ENCODE peak calls at places on chromosomes 12 and 14, in six cellular contexts. One of them, this sample, is unnamed.

GRCh38 chr12:43602738-43603137 is 50.7 kb upstream of the ADAMTS20 start:
- DNase-seq in T-helper 2 cell: no peak
- DNase-seq in NCI-H2081 treated with DMSO at 0.1 percent for 48 hours: no peak
- DNase-seq in NCI-H345: no peak
- DNase-seq in stimulated activated CD8-positive, alpha-beta memory T cell treated with anti-CD3 and anti-CD28 coated beads, Interleukin-15, amount 100 ng/mL, for 4 hours: no peak
- DNase-seq in AG09309: no peak
- DNase-seq in this sample: no peak

GRCh38 chr12:120650249-120650690 is 9.8 kb downstream of the CABP1 start:
- DNase-seq in NCI-H2081 treated with DMSO at 0.1 percent for 48 hours: no peak
- DNase-seq in NCI-H345: no peak
- DNase-seq in T-helper 2 cell: no peak
- DNase-seq in AG09309: no peak
- DNase-seq in stimulated activated CD8-positive, alpha-beta memory T cell treated with anti-CD3 and anti-CD28 coated beads, Interleukin-15, amount 100 ng/mL, for 4 hours: no peak
- DNase-seq in this sample: no peak

GRCh38 chr14:70320294-70320693 is 39.2 kb downstream of the COX16 start:
- DNase-seq in NCI-H345: no peak
- DNase-seq in stimulated activated CD8-positive, alpha-beta memory T cell treated with anti-CD3 and anti-CD28 coated beads, Interleukin-15, amount 100 ng/mL, for 4 hours: no peak
- DNase-seq in AG09309: no peak
- DNase-seq in NCI-H2081 treated with DMSO at 0.1 percent for 48 hours: no peak
- DNase-seq in T-helper 2 cell: no peak
- DNase-seq in this sample: no peak

GRCh38 chr12:30806989-30807694 is 52.4 kb upstream of the CAPRIN2 start:
- DNase-seq in NCI-H2081 treated with DMSO at 0.1 percent for 48 hours: peak
- DNase-seq in NCI-H345: peak
- DNase-seq in AG09309: no peak
- DNase-seq in stimulated activated CD8-positive, alpha-beta memory T cell treated with anti-CD3 and anti-CD28 coated beads, Interleukin-15, amount 100 ng/mL, for 4 hours: no peak
- DNase-seq in T-helper 2 cell: peak
- DNase-seq in this sample: peak

GRCh38 chr12:8036366-8036765 is 3.9 kb downstream of the FOXJ2 start:
- DNase-seq in T-helper 2 cell: no peak
- DNase-seq in AG09309: no peak
- DNase-seq in NCI-H345: no peak
- DNase-seq in NCI-H2081 treated with DMSO at 0.1 percent for 48 hours: no peak
- DNase-seq in stimulated activated CD8-positive, alpha-beta memory T cell treated with anti-CD3 and anti-CD28 coated beads, Interleukin-15, amount 100 ng/mL, for 4 hours: no peak
- DNase-seq in this sample: no peak

GRCh38 chr14:74658535-74659130 is 46.6 kb upstream of the LTBP2 start:
- DNase-seq in NCI-H345: no peak
- DNase-seq in stimulated activated CD8-positive, alpha-beta memory T cell treated with anti-CD3 and anti-CD28 coated beads, Interleukin-15, amount 100 ng/mL, for 4 hours: no peak
- DNase-seq in AG09309: no peak
- DNase-seq in NCI-H2081 treated with DMSO at 0.1 percent for 48 hours: no peak
- DNase-seq in T-helper 2 cell: no peak
- DNase-seq in this sample: peak

GRCh38 chr12:75725505-75726120 is 214.2 kb upstream of the KRR1 start:
- DNase-seq in NCI-H345: peak
- DNase-seq in stimulated activated CD8-positive, alpha-beta memory T cell treated with anti-CD3 and anti-CD28 coated beads, Interleukin-15, amount 100 ng/mL, for 4 hours: no peak
- DNase-seq in AG09309: no peak
- DNase-seq in T-helper 2 cell: no peak
- DNase-seq in NCI-H2081 treated with DMSO at 0.1 percent for 48 hours: no peak
- DNase-seq in this sample: no peak

GRCh38 chr14:53710615-53711014 is 246.0 kb downstream of the BMP4 start:
- DNase-seq in NCI-H2081 treated with DMSO at 0.1 percent for 48 hours: no peak
- DNase-seq in AG09309: no peak
- DNase-seq in T-helper 2 cell: no peak
- DNase-seq in stimulated activated CD8-positive, alpha-beta memory T cell treated with anti-CD3 and anti-CD28 coated beads, Interleukin-15, amount 100 ng/mL, for 4 hours: no peak
- DNase-seq in NCI-H345: no peak
- DNase-seq in this sample: no peak

GRCh38 chr14:36556811-36557433 is 25.5 kb downstream of the NKX2-8 start:
- DNase-seq in stimulated activated CD8-positive, alpha-beta memory T cell treated with anti-CD3 and anti-CD28 coated beads, Interleukin-15, amount 100 ng/mL, for 4 hours: no peak
- DNase-seq in AG09309: no peak
- DNase-seq in NCI-H2081 treated with DMSO at 0.1 percent for 48 hours: no peak
- DNase-seq in T-helper 2 cell: no peak
- DNase-seq in NCI-H345: peak
- DNase-seq in this sample: peak

GRCh38 chr14:105472496-105472991 is 2.1 kb upstream of the CRIP2 start:
- DNase-seq in AG09309: no peak
- DNase-seq in T-helper 2 cell: no peak
- DNase-seq in NCI-H2081 treated with DMSO at 0.1 percent for 48 hours: no peak
- DNase-seq in NCI-H345: no peak
- DNase-seq in stimulated activated CD8-positive, alpha-beta memory T cell treated with anti-CD3 and anti-CD28 coated beads, Interleukin-15, amount 100 ng/mL, for 4 hours: no peak
- DNase-seq in this sample: no peak

GRCh38 chr12:124321040-124321481 is 26.2 kb downstream of the RFLNA start:
- DNase-seq in stimulated activated CD8-positive, alpha-beta memory T cell treated with anti-CD3 and anti-CD28 coated beads, Interleukin-15, amount 100 ng/mL, for 4 hours: no peak
- DNase-seq in NCI-H2081 treated with DMSO at 0.1 percent for 48 hours: no peak
- DNase-seq in NCI-H345: peak
- DNase-seq in T-helper 2 cell: no peak
- DNase-seq in AG09309: no peak
- DNase-seq in this sample: peak

GRCh38 chr14:51527073-51527472 is 124.6 kb upstream of the FRMD6 start:
- DNase-seq in NCI-H345: no peak
- DNase-seq in NCI-H2081 treated with DMSO at 0.1 percent for 48 hours: no peak
- DNase-seq in AG09309: no peak
- DNase-seq in T-helper 2 cell: no peak
- DNase-seq in stimulated activated CD8-positive, alpha-beta memory T cell treated with anti-CD3 and anti-CD28 coated beads, Interleukin-15, amount 100 ng/mL, for 4 hours: no peak
- DNase-seq in this sample: peak

GRCh38 chr12:47088021-47088944 is 8.5 kb upstream of the AMIGO2 start:
- DNase-seq in stimulated activated CD8-positive, alpha-beta memory T cell treated with anti-CD3 and anti-CD28 coated beads, Interleukin-15, amount 100 ng/mL, for 4 hours: no peak
- DNase-seq in NCI-H2081 treated with DMSO at 0.1 percent for 48 hours: peak
- DNase-seq in NCI-H345: peak
- DNase-seq in T-helper 2 cell: no peak
- DNase-seq in AG09309: no peak
- DNase-seq in this sample: no peak

GRCh38 chr14:81341405-81342180 is 58.5 kb downstream of the STON2 start:
- DNase-seq in T-helper 2 cell: no peak
- DNase-seq in AG09309: no peak
- DNase-seq in NCI-H2081 treated with DMSO at 0.1 percent for 48 hours: no peak
- DNase-seq in stimulated activated CD8-positive, alpha-beta memory T cell treated with anti-CD3 and anti-CD28 coated beads, Interleukin-15, amount 100 ng/mL, for 4 hours: no peak
- DNase-seq in NCI-H345: peak
- DNase-seq in this sample: no peak

GRCh38 chr14:67411820-67412421 is at the start of gene PLEK2:
- DNase-seq in NCI-H2081 treated with DMSO at 0.1 percent for 48 hours: peak
- DNase-seq in T-helper 2 cell: peak
- DNase-seq in NCI-H345: peak
- DNase-seq in stimulated activated CD8-positive, alpha-beta memory T cell treated with anti-CD3 and anti-CD28 coated beads, Interleukin-15, amount 100 ng/mL, for 4 hours: no peak
- DNase-seq in AG09309: no peak
- DNase-seq in this sample: peak

GRCh38 chr12:130872179-130873096 is 572 bp downstream of the RAN start:
- DNase-seq in NCI-H2081 treated with DMSO at 0.1 percent for 48 hours: no peak
- DNase-seq in AG09309: no peak
- DNase-seq in NCI-H345: peak
- DNase-seq in stimulated activated CD8-positive, alpha-beta memory T cell treated with anti-CD3 and anti-CD28 coated beads, Interleukin-15, amount 100 ng/mL, for 4 hours: peak
- DNase-seq in T-helper 2 cell: peak
- DNase-seq in this sample: peak

GRCh38 chr12:46891306-46891705 is 65.5 kb upstream of the SLC38A4 start:
- DNase-seq in NCI-H2081 treated with DMSO at 0.1 percent for 48 hours: no peak
- DNase-seq in stimulated activated CD8-positive, alpha-beta memory T cell treated with anti-CD3 and anti-CD28 coated beads, Interleukin-15, amount 100 ng/mL, for 4 hours: no peak
- DNase-seq in T-helper 2 cell: no peak
- DNase-seq in AG09309: no peak
- DNase-seq in NCI-H345: no peak
- DNase-seq in this sample: peak

GRCh38 chr12:113702796-113703195 is 231.1 kb upstream of the LHX5 start:
- DNase-seq in NCI-H345: no peak
- DNase-seq in AG09309: no peak
- DNase-seq in T-helper 2 cell: no peak
- DNase-seq in NCI-H2081 treated with DMSO at 0.1 percent for 48 hours: no peak
- DNase-seq in stimulated activated CD8-positive, alpha-beta memory T cell treated with anti-CD3 and anti-CD28 coated beads, Interleukin-15, amount 100 ng/mL, for 4 hours: no peak
- DNase-seq in this sample: no peak

GRCh38 chr14:89630096-89630829 is 213.2 kb upstream of the FOXN3 start:
- DNase-seq in T-helper 2 cell: no peak
- DNase-seq in NCI-H2081 treated with DMSO at 0.1 percent for 48 hours: no peak
- DNase-seq in NCI-H345: no peak
- DNase-seq in AG09309: no peak
- DNase-seq in stimulated activated CD8-positive, alpha-beta memory T cell treated with anti-CD3 and anti-CD28 coated beads, Interleukin-15, amount 100 ng/mL, for 4 hours: no peak
- DNase-seq in this sample: no peak

GRCh38 chr12:17278946-17279345 is 673.0 kb upstream of the LMO3 start:
- DNase-seq in stimulated activated CD8-positive, alpha-beta memory T cell treated with anti-CD3 and anti-CD28 coated beads, Interleukin-15, amount 100 ng/mL, for 4 hours: no peak
- DNase-seq in AG09309: no peak
- DNase-seq in NCI-H345: no peak
- DNase-seq in NCI-H2081 treated with DMSO at 0.1 percent for 48 hours: no peak
- DNase-seq in T-helper 2 cell: no peak
- DNase-seq in this sample: no peak

This sample was measured in hepatic stellate cell.